ENCODE peak calls at places on chromosomes 5 and 9, in eight cellular contexts. E is fibroblast of lung, M is dorsolateral prefrontal cortex, X is tibial artery, Q is gastrocnemius medialis, U is PC-3, G is kidney, J is OCI-LY7. T is an unnamed sample.

GRCh38 chr9:88739373-88739772 is 204.4 kb downstream of the NXNL2 start:
- DNase-seq in Q (no peak), E (no peak), G (no peak), J (no peak), X (no peak), U (no peak), M (no peak), T (no peak)

GRCh38 chr9:18905033-18905882 is 127.8 kb downstream of the SAXO1 start:
- DNase-seq in G (no peak), E (peak; percentile 22), Q (no peak), M (no peak), U (peak; percentile 53), X (no peak), J (no peak), T (no peak)

GRCh38 chr5:169701910-169702451 is 64.9 kb downstream of the DOCK2 start:
- DNase-seq in Q (no peak), J (peak; percentile 19), X (no peak), G (no peak), U (peak; percentile 65), M (no peak), E (peak; percentile 76), T (no peak)

GRCh38 chr5:129199308-129199707 is 104.8 kb downstream of the ISOC1 start:
- DNase-seq in M (no peak), U (no peak), E (no peak), Q (no peak), G (no peak), J (no peak), X (no peak), T (no peak)

GRCh38 chr5:66139313-66139712 is 4.8 kb upstream of the SREK1 start:
- DNase-seq in G (no peak), U (no peak), X (no peak), M (no peak), E (no peak), J (no peak), Q (no peak), T (no peak)

GRCh38 chr5:135333737-135334515 is 65.1 kb downstream of the MACROH2A1 start:
- DNase-seq in Q (no peak), E (no peak), G (no peak), X (no peak), M (no peak), J (no peak), U (no peak), T (no peak)

GRCh38 chr9:81629440-81629839 is 59.9 kb downstream of the TLE1 start:
- DNase-seq in G (no peak), U (peak; percentile 69), M (no peak), Q (no peak), X (no peak), E (no peak), J (no peak), T (no peak)

GRCh38 chr9:6272229-6272597 is 56.0 kb upstream of the TPD52L3 start:
- DNase-seq in M (no peak), U (peak; percentile 32), Q (peak; percentile 5), X (no peak), E (peak; percentile 96), J (no peak), G (no peak), T (no peak)

GRCh38 chr9:37969130-37969529 is 65.2 kb upstream of the SLC25A51 start:
- DNase-seq in G (peak; percentile 61), E (no peak), Q (no peak), X (no peak), U (no peak), M (no peak), J (no peak), T (no peak)

GRCh38 chr5:24045034-24045433 is 537.6 kb downstream of the PRDM9 start:
- DNase-seq in J (no peak), U (peak; percentile 54), Q (no peak), X (no peak), G (no peak), M (no peak), E (no peak), T (no peak)

GRCh38 chr5:54195701-54196100 is 114.7 kb downstream of the ARL15 start:
- DNase-seq in J (no peak), Q (no peak), X (no peak), G (no peak), E (no peak), U (no peak), M (no peak), T (no peak)

GRCh38 chr5:107058239-107058638 is 612.5 kb downstream of the EFNA5 start:
- DNase-seq in G (no peak), J (no peak), X (no peak), M (no peak), Q (peak; percentile 34), E (peak; percentile 19), U (no peak), T (no peak)

GRCh38 chr9:136013116-136013515 is 51.9 kb upstream of the UBAC1 start:
- DNase-seq in U (no peak), X (peak; percentile 52), M (peak; percentile 35), Q (no peak), G (peak; percentile 75), J (no peak), E (no peak), T (no peak)

GRCh38 chr9:75488082-75488713 is 399.9 kb downstream of the OSTF1 start:
- DNase-seq in Q (no peak), X (no peak), G (peak; percentile 68), U (no peak), J (no peak), E (no peak), M (no peak), T (no peak)

GRCh38 chr5:112706446-112707016 is 31.2 kb upstream of the APC start:
- DNase-seq in J (no peak), M (no peak), U (no peak), Q (no peak), X (no peak), G (no peak), E (no peak), T (no peak)

GRCh38 chr5:112711436-112711835 is 26.2 kb upstream of the APC start:
- DNase-seq in X (no peak), J (no peak), M (no peak), E (no peak), Q (no peak), U (no peak), G (no peak), T (no peak)

GRCh38 chr5:112707187-112708179 is 30.2 kb upstream of the APC start:
- DNase-seq in E (peak; percentile 98), J (peak; percentile 99), G (peak; percentile 99), U (peak; percentile 94), X (peak; percentile 99), Q (peak; percentile 98), M (peak; percentile 98), T (peak; percentile 92)

GRCh38 chr5:112710896-112711295 is 26.8 kb upstream of the APC start:
- DNase-seq in G (no peak), J (no peak), X (no peak), M (no peak), Q (no peak), E (no peak), U (no peak), T (no peak)

GRCh38 chr5:112709416-112709815 is 28.3 kb upstream of the APC start:
- DNase-seq in G (no peak), Q (no peak), E (peak; percentile 17), U (no peak), J (no peak), X (no peak), M (no peak), T (no peak)
- H3K4me3 ChIP-seq in G (peak overlapping the region; percentile 84), Q (peak overlapping the region; percentile 88), E (peak overlapping the region; percentile 89), U (peak overlapping the region; percentile 99), J (peak overlapping the region; percentile 90), X (peak overlapping the region; percentile 82), M (peak overlapping the region; percentile 94), T (peak overlapping the region; percentile 80)

DNA sequence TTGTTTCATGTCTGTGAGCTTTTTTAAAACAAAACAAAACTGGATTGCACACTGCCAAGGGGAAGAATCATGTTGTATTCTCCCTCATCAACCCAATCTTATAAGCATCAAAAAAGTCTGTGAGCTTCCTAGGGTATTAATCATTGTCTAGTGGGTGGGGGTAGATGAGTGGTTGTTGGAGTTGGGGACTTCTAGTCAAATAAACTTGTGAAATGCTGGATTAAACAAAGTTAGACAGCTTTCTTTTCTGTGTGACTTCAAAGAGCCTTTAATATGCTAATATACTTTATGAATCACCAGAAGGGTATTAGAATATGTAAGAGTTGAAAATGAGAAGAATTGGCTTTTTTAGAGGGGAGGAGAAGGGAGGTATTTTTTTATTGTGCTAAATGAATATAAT is 87.6 kb downstream of the GALNT10 start:
- DNase-seq in U (no peak), M (no peak), Q (no peak), G (no peak), E (no peak), X (no peak), J (no peak), T (no peak)
- H3K27ac ChIP-seq in U (peak overlapping the region; percentile 47), M (no peak overlapping the region), Q (no peak overlapping the region), G (no peak overlapping the region), E (no peak overlapping the region), X (no peak overlapping the region), J (no peak overlapping the region), T (no peak overlapping the region)

DNA sequence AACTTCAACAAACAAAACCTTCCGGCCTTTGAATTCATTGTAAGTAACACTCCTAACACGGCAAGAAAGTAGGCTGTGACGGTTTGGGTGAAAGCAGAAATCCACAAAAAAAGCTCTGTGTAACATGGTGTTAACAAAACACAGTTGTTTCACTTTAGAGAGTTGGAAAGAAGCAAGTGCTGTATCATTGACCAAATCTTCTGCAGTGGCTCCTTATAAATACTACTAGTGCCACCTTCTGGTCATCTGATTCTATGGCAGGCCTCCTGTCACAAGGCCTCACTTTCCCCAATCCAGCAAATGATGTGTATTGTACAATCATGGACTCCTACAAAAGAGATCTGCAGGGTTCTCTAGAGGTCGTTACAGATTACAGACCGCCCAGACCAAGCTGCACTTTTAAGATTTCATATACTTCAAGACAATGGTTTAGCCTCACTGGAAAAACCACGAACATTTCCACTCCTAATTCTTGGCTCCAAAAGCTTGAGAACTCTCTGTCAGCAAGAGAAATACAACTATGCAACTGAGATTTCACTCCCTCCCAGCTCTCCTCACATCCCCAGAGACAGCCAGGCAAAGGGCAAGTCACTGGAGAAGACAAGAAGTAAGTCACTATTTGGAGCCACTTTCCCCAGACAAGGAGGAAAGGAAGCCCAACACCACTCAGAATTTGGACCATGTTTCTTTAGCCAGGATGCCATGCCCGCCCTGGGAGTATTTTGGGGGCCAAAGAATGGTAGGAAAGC is 196.2 kb downstream of the DTWD2 start:
- DNase-seq in E (peak; percentile 86), G (no peak), J (peak; percentile 72), U (peak; percentile 65), Q (no peak), X (no peak), M (no peak), T (no peak)
- TF ChIP-seq CTCF in E (peak; percentile 87), G (peak; percentile 73), J (peak; percentile 92), U (peak; percentile 72), Q (peak; percentile 42), X (peak; percentile 56), M (peak; percentile 92), T (peak; percentile 68)

DNA sequence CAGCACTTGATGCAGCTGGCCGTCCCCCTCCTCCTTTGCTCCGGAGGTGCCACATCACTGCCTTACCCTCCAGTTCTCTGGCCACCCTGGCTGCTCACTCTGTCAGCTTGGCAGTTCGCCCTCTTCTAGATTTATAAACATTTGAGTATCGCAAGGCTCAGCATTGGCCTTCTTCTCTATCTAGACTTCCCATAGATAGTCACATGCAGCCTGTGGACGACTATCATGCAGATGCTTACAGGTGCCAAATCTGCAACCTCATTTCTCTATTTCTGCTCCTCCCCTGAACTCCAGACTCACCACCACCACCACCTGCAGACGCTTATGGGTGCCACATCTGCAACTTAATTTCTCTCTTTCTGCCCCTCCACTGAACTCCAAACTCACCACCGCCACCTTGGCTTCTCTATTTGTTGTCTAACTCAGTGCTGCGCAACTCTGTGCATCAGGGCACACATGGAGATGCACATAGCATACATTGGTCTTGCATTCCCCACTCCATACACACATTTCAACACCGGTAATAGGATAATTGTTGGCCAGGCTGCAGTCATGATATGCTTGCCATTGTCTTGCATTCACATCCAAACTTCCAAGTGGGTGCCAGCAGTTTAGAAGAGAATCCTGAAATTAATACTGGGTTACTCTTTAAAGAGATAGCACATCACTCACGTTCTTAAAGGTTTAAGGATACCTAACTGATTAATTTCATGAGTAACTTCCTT is 1.9 kb upstream of the DAP start:
- DNase-seq in X (no peak), J (peak; percentile 77), Q (no peak), G (no peak), M (no peak), U (no peak), E (peak; percentile 38), T (no peak)
- H3K4me3 ChIP-seq in X (no peak overlapping the region), J (no peak overlapping the region), Q (no peak overlapping the region), G (no peak overlapping the region), M (no peak overlapping the region), U (no peak overlapping the region), E (no peak overlapping the region), T (no peak overlapping the region)